ENCODE peak calls at places on chromosome X, in four cellular contexts. X, V, B and L are unnamed samples.

GRCh38 chrX:133987188-133987587 is 1.8 kb upstream of the GPC3 start:
- DNase-seq in X (no peak), V (no peak), B (no peak), L (no peak)

GRCh38 chrX:80876877-80877276 is 67.2 kb upstream of the BRWD3 start:
- DNase-seq in B (peak; percentile 11), X (no peak), V (no peak), L (peak; percentile 16)

GRCh38 chrX:132651411-132652086 is 162.7 kb upstream of the MBNL3 start:
- DNase-seq in B (no peak), X (no peak), V (no peak), L (no peak)

GRCh38 chrX:19611636-19612376 is 96.5 kb upstream of the MAP3K15 start:
- DNase-seq in X (no peak), B (no peak), V (no peak), L (no peak)

GRCh38 chrX:150880808-150881165 is 17.7 kb downstream of the CD99L2 start:
- DNase-seq in B (no peak), X (no peak), V (no peak), L (no peak)

GRCh38 chrX:10722804-10723364 is 102.5 kb upstream of the MID1 start:
- DNase-seq in X (no peak), V (peak; percentile 54), B (peak; percentile 54), L (peak; percentile 78)

GRCh38 chrX:140817943-140818342 is 108.4 kb downstream of the LINC00632 start:
- DNase-seq in B (peak; percentile 33), X (no peak), V (no peak), L (peak; percentile 19)

GRCh38 chrX:102983205-102983604 is 46.1 kb downstream of the RAB40AL start:
- DNase-seq in B (no peak), V (no peak), X (no peak), L (no peak)

GRCh38 chrX:43166874-43167273 is 388.9 kb upstream of the PPP1R2C start:
- DNase-seq in X (no peak), B (no peak), V (no peak), L (no peak)

GRCh38 chrX:108947205-108947604 is 210.8 kb upstream of the IRS4 start:
- DNase-seq in X (no peak), V (no peak), B (peak; percentile 2), L (no peak)

GRCh38 chrX:20442597-20442996 is 175.9 kb upstream of the RPS6KA3 start:
- DNase-seq in V (peak; percentile 63), X (peak; percentile 79), B (peak; percentile 86), L (peak; percentile 30)

GRCh38 chrX:154348114-154348531 is 26.3 kb downstream of the FLNA start:
- DNase-seq in B (no peak), X (no peak), V (peak; percentile 6), L (peak; percentile 54)

GRCh38 chrX:44343412-44343942 is at the start of gene EFHC2:
- DNase-seq in B (peak; percentile 46), V (peak; percentile 54), X (peak; percentile 29), L (peak; percentile 65)

GRCh38 chrX:34655496-34656258 is 1.4 kb downstream of the TMEM47 start:
- DNase-seq in X (no peak), V (peak; percentile 8), B (peak; percentile 44), L (no peak)

GRCh38 chrX:69137371-69137881 is 27.8 kb downstream of the PJA1 start:
- DNase-seq in X (no peak), B (peak; percentile 57), V (peak; percentile 16), L (peak; percentile 57)

GRCh38 chrX:41473936-41474725 is 27.0 kb downstream of the NYX start:
- DNase-seq in X (no peak), V (no peak), B (no peak), L (peak; percentile 56)

DNA sequence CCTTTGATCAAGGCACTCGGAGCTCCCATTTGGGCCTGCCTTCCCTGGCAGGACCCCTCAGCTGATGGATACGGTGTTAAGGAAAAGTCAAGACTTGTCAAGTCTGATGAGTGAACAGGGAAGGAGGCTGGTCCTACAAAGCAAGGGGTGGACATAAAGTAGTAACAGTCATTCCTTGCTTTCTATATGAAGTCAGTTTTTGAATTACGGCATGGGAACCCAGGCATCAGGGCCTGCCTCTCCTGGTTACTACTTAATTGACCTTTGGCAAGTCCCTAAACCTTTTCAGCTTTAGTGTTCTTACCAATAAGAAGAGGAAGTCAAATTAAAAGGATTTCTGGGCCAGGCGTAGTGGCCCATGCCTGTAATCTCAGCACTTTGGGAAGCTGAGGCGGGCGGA is 7.0 kb downstream of the CHST7 start:
- DNase-seq in X (no peak), B (no peak), V (no peak), L (no peak)
- H3K4me3 ChIP-seq in X (no peak overlapping the region), B (no peak overlapping the region), V (no peak overlapping the region), L (no peak overlapping the region)

GRCh38 chrX:24761306-24761705 is 67.6 kb downstream of the POLA1 start:
- DNase-seq in V (no peak), B (no peak), X (no peak), L (no peak)

GRCh38 chrX:24759786-24760185 is 66.1 kb downstream of the POLA1 start:
- DNase-seq in X (no peak), B (no peak), V (no peak), L (no peak)

GRCh38 chrX:24763989-24764388 is 70.3 kb downstream of the POLA1 start:
- DNase-seq in B (no peak), X (no peak), V (no peak), L (no peak)

GRCh38 chrX:24760601-24761000 is 66.9 kb downstream of the POLA1 start:
- DNase-seq in V (no peak), B (no peak), X (no peak), L (no peak)
- H3K36me3 ChIP-seq in V (no peaks in the 10 kb centered on the region), B (peaks cover 13% of the 10 kb centered on the region), X (no peaks in the 10 kb centered on the region), L (peaks cover 8% of the 10 kb centered on the region)

GRCh38 chrX:137033774-137034507 is at the start of gene GPR101:
- DNase-seq in X (no peak), V (no peak), B (peak; percentile 59), L (peak; percentile 79)
- H3K27me3 ChIP-seq in X (peaks cover 64% of the 10 kb centered on the region), V (peaks cover 41% of the 10 kb centered on the region), B (peaks cover 100% of the 10 kb centered on the region), L (peaks cover 82% of the 10 kb centered on the region)

GRCh38 chrX:76827672-76828071 is 400.2 kb downstream of the MAGEE1 start:
- DNase-seq in B (no peak), X (no peak), V (no peak), L (no peak)
- H3K4me3 ChIP-seq in B (no peak overlapping the region), X (no peak overlapping the region), V (no peak overlapping the region), L (no peak overlapping the region)

GRCh38 chrX:130136497-130136896 is 26.2 kb upstream of the ELF4 start:
- DNase-seq in B (no peak), V (no peak), X (no peak), L (no peak)
- H3K36me3 ChIP-seq in B (no peaks in the 10 kb centered on the region), V (peaks cover 7% of the 10 kb centered on the region), X (peaks cover 59% of the 10 kb centered on the region), L (peaks cover 38% of the 10 kb centered on the region)

GRCh38 chrX:17164936-17165335 is 210.1 kb upstream of the NHS start:
- DNase-seq in B (no peak), X (no peak), V (no peak), L (no peak)
- H3K27me3 ChIP-seq in B (no peaks in the 10 kb centered on the region), X (no peaks in the 10 kb centered on the region), V (no peaks in the 10 kb centered on the region), L (no peaks in the 10 kb centered on the region)

GRCh38 chrX:53261573-53261972 is 19.8 kb downstream of the IQSEC2 start:
- DNase-seq in V (no peak), B (no peak), X (no peak), L (no peak)

GRCh38 chrX:53265771-53266170 is 15.6 kb downstream of the IQSEC2 start:
- DNase-seq in V (no peak), X (no peak), B (no peak), L (no peak)

GRCh38 chrX:53262918-53263394 is 18.4 kb downstream of the IQSEC2 start:
- DNase-seq in B (no peak), X (no peak), V (no peak), L (no peak)

GRCh38 chrX:53262189-53262917 is 19.0 kb downstream of the IQSEC2 start:
- DNase-seq in B (no peak), V (no peak), X (no peak), L (peak; percentile 45)

DNA sequence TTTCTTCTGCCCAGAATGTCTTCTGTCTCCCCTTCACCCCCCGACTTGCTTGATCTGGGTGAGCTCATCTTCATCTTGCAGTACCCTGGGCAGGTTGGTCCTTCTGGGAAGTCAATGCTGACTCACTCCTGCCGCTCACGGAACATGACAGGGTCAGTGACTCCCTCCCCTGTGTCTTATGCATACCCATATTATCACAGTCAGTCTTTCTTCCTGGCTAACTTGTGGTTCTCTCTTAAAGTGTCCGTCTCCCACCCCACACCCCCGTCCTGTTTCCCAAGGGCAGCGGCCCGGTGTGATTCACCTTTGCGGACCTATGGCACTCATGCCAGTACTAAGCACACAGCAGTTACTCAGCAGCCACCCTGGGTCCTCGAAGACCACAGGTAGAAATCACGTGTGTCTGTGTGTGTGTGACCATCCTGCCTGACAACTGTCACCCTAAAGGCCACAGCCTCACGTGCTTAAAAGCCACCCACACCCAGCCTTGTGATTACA is 17.7 kb downstream of the IQSEC2 start:
- DNase-seq in B (no peak), V (no peak), X (no peak), L (no peak)
- H3K4me3 ChIP-seq in B (no peak overlapping the region), V (no peak overlapping the region), X (no peak overlapping the region), L (no peak overlapping the region)

GRCh38 chrX:298993-299392 is 17.8 kb downstream of the PLCXD1 start:
- DNase-seq in B (no peak), V (no peak), X (no peak), L (peak; percentile 17)

GRCh38 chrX:300334-300733 is 18.3 kb downstream of the GTPBP6 start:
- DNase-seq in B (no peak), X (no peak), V (no peak), L (no peak)

GRCh38 chrX:307261-308111 is 11.1 kb downstream of the GTPBP6 start:
- DNase-seq in X (peak; percentile 10), B (no peak), V (no peak), L (peak; percentile 59)

GRCh38 chrX:308821-309520 is 9.6 kb downstream of the GTPBP6 start:
- DNase-seq in B (no peak), V (no peak), X (peak; percentile 5), L (peak; percentile 39)

DNA sequence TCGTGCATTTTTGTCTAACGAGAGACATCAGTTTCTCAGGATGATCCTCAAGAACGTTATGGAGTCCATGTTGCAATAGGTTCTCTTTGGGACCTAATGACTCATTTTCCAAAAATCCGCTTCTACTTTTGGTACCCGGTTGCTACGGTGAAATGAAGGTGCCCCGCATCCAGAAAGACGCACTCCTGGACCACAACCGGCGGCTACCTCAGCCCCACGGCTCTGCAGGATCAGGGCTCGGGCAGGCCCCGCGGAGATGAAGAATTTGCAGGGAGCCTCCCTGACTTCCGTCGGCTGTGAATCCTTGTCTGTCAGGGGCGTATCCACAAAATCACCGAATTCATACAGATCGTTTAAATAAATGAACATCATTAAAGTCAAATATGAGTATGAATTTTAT is 15.6 kb downstream of the GTPBP6 start:
- DNase-seq in V (no peak), B (no peak), X (no peak), L (peak; percentile 29)
- H3K36me3 ChIP-seq in V (peaks cover 28% of the 10 kb centered on the region), B (peaks cover 18% of the 10 kb centered on the region), X (peaks cover 86% of the 10 kb centered on the region), L (peaks cover 29% of the 10 kb centered on the region)

DNA sequence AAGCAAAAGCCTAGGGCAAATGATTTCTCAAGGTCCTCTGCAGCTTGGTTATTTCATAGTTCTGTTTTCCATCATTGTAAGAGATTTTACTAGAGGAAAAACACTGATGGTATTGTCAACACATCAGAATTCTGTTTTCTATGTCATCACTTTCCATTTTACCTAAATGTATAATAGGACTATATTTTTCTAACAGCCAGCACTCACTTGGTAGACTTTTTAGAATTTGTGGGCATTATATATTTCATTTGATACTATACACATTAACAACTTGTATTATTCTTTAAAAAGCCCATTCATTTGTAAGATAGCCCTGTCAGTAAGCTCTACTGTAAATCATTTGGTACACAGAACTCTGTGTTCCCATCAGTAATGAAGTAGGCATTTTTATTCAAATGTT is 143.7 kb upstream of the TEX13C start:
- DNase-seq in V (no peak), X (no peak), B (no peak), L (no peak)
- H3K27me3 ChIP-seq in V (no peaks in the 10 kb centered on the region), X (no peaks in the 10 kb centered on the region), B (no peaks in the 10 kb centered on the region), L (no peaks in the 10 kb centered on the region)